ENCODE peak calls at places on chromosomes 3 and 15, in eight cellular contexts. One of them, this sample, is unnamed.

GRCh38 chr3:143885803-143886427 is 37.6 kb upstream of the SLC9A9 start:
- DNase-seq in tibial artery: no peak
- DNase-seq in A673: peak; percentile 70
- DNase-seq in hepatocyte: peak; percentile 41
- DNase-seq in heart left ventricle: no peak
- DNase-seq in neural progenitor cell: peak; percentile 53
- DNase-seq in adipocyte: peak; percentile 54
- DNase-seq in testis: peak; percentile 43
- DNase-seq in this sample: no peak

GRCh38 chr3:158659454-158660237 is 12.8 kb downstream of the LXN start:
- DNase-seq in tibial artery: peak; percentile 67
- DNase-seq in A673: peak; percentile 76
- DNase-seq in hepatocyte: peak; percentile 78
- DNase-seq in heart left ventricle: peak; percentile 37
- DNase-seq in neural progenitor cell: peak; percentile 66
- DNase-seq in adipocyte: peak; percentile 90
- DNase-seq in testis: peak; percentile 72
- DNase-seq in this sample: no peak

GRCh38 chr15:59543721-59544547 is 67.6 kb upstream of the GCNT3 start:
- DNase-seq in tibial artery: no peak
- DNase-seq in A673: no peak
- DNase-seq in hepatocyte: no peak
- DNase-seq in heart left ventricle: no peak
- DNase-seq in neural progenitor cell: no peak
- DNase-seq in adipocyte: no peak
- DNase-seq in testis: no peak
- DNase-seq in this sample: no peak

GRCh38 chr3:42129014-42129953 is 38.1 kb downstream of the TRAK1 start:
- DNase-seq in tibial artery: no peak
- DNase-seq in A673: no peak
- DNase-seq in hepatocyte: peak; percentile 50
- DNase-seq in heart left ventricle: no peak
- DNase-seq in neural progenitor cell: no peak
- DNase-seq in adipocyte: no peak
- DNase-seq in testis: no peak
- DNase-seq in this sample: no peak

GRCh38 chr3:63656791-63657190 is 4.3 kb downstream of the SNTN start:
- DNase-seq in tibial artery: no peak
- DNase-seq in A673: no peak
- DNase-seq in hepatocyte: no peak
- DNase-seq in heart left ventricle: no peak
- DNase-seq in neural progenitor cell: no peak
- DNase-seq in adipocyte: peak; percentile 25
- DNase-seq in testis: no peak
- DNase-seq in this sample: peak; percentile 25

GRCh38 chr3:17491601-17492000 is 250.8 kb downstream of the TBC1D5 start:
- DNase-seq in tibial artery: no peak
- DNase-seq in A673: no peak
- DNase-seq in hepatocyte: no peak
- DNase-seq in heart left ventricle: no peak
- DNase-seq in neural progenitor cell: no peak
- DNase-seq in adipocyte: peak; percentile 65
- DNase-seq in testis: no peak
- DNase-seq in this sample: no peak

GRCh38 chr3:152718810-152719209 is 116.1 kb upstream of the P2RY1 start:
- DNase-seq in tibial artery: no peak
- DNase-seq in A673: peak; percentile 21
- DNase-seq in hepatocyte: peak; percentile 13
- DNase-seq in heart left ventricle: no peak
- DNase-seq in neural progenitor cell: no peak
- DNase-seq in adipocyte: no peak
- DNase-seq in testis: no peak
- DNase-seq in this sample: no peak

GRCh38 chr3:171317133-171317532 is 143.1 kb downstream of the TNIK start:
- DNase-seq in tibial artery: no peak
- DNase-seq in A673: peak; percentile 4
- DNase-seq in hepatocyte: no peak
- DNase-seq in heart left ventricle: peak; percentile 83
- DNase-seq in neural progenitor cell: no peak
- DNase-seq in adipocyte: no peak
- DNase-seq in testis: peak; percentile 74
- DNase-seq in this sample: no peak

GRCh38 chr3:3699407-3699806 is 99.8 kb upstream of the LRRN1 start:
- DNase-seq in tibial artery: no peak
- DNase-seq in A673: no peak
- DNase-seq in hepatocyte: no peak
- DNase-seq in heart left ventricle: no peak
- DNase-seq in neural progenitor cell: no peak
- DNase-seq in adipocyte: no peak
- DNase-seq in testis: no peak
- DNase-seq in this sample: no peak

GRCh38 chr15:43134157-43134637 is 811 bp downstream of the TMEM62 start:
- DNase-seq in tibial artery: no peak
- DNase-seq in A673: no peak
- DNase-seq in hepatocyte: no peak
- DNase-seq in heart left ventricle: no peak
- DNase-seq in neural progenitor cell: peak; percentile 22
- DNase-seq in adipocyte: peak; percentile 8
- DNase-seq in testis: no peak
- DNase-seq in this sample: no peak

GRCh38 chr3:105715372-105715771 is 153.4 kb downstream of the CBLB start:
- DNase-seq in tibial artery: no peak
- DNase-seq in A673: peak; percentile 39
- DNase-seq in hepatocyte: no peak
- DNase-seq in heart left ventricle: no peak
- DNase-seq in neural progenitor cell: no peak
- DNase-seq in adipocyte: peak; percentile 66
- DNase-seq in testis: no peak
- DNase-seq in this sample: peak; percentile 80

DNA sequence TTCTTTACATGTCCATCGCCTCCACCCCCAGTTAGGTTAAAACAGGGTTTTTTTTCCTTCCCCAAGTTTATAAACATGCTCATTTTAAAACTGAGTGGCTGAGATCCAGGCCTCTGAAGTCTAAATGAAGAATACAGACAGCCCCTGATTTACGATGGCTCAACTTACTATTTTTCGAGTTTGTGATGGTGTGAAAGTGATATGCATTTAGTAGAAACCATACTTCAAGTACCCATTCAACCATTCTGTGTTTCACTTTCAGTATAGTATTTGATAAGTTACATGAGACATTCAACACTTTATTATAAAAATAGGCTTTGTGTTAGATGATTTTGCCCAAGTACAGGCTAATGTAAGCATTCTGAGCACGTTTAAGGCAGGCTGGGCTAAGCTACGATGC is 30.5 kb upstream of the GNB5 start:
- DNase-seq in tibial artery: no peak
- DNase-seq in A673: no peak
- DNase-seq in hepatocyte: no peak
- DNase-seq in heart left ventricle: no peak
- DNase-seq in neural progenitor cell: no peak
- DNase-seq in adipocyte: no peak
- DNase-seq in testis: no peak
- DNase-seq in this sample: no peak
- H3K4me1 ChIP-seq in tibial artery: no peaks in the 10 kb centered on the region
- H3K4me1 ChIP-seq in A673: no peaks in the 10 kb centered on the region
- H3K4me1 ChIP-seq in hepatocyte: no peaks in the 10 kb centered on the region
- H3K4me1 ChIP-seq in heart left ventricle: no peaks in the 10 kb centered on the region
- H3K4me1 ChIP-seq in neural progenitor cell: no peaks in the 10 kb centered on the region
- H3K4me1 ChIP-seq in adipocyte: no peaks in the 10 kb centered on the region
- H3K4me1 ChIP-seq in testis: no peaks in the 10 kb centered on the region
- H3K4me1 ChIP-seq in this sample: no peaks in the 10 kb centered on the region

GRCh38 chr3:13071695-13072094 is 1.5 kb downstream of the IQSEC1 start:
- DNase-seq in tibial artery: no peak
- DNase-seq in A673: no peak
- DNase-seq in hepatocyte: no peak
- DNase-seq in heart left ventricle: no peak
- DNase-seq in neural progenitor cell: no peak
- DNase-seq in adipocyte: no peak
- DNase-seq in testis: no peak
- DNase-seq in this sample: no peak
- H3K4me1 ChIP-seq in tibial artery: peaks cover 29% of the 10 kb centered on the region
- H3K4me1 ChIP-seq in A673: no peaks in the 10 kb centered on the region
- H3K4me1 ChIP-seq in hepatocyte: no peaks in the 10 kb centered on the region
- H3K4me1 ChIP-seq in heart left ventricle: peaks cover 9% of the 10 kb centered on the region
- H3K4me1 ChIP-seq in neural progenitor cell: peaks cover 19% of the 10 kb centered on the region
- H3K4me1 ChIP-seq in adipocyte: peaks cover 4% of the 10 kb centered on the region
- H3K4me1 ChIP-seq in testis: peaks cover 11% of the 10 kb centered on the region
- H3K4me1 ChIP-seq in this sample: peaks cover 4% of the 10 kb centered on the region

DNA sequence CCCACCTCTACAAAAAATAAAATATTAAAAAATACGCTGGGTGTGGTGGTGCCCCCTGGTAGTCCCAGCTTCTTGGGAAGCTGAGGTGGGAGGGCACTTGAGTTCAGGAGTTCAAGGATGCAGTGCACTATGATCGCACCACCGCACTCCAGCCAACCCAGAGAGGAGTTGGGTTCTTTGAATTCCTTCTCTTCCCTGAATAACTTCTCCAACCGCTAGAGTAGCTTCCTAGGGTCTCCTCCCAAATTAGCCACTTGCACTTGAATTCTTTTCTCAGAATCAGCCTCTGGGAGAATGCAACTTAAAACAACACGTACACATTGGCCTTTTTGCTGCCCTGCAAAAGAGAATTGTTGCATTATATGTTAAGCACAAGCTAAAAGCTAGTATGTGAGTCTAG is 272.5 kb downstream of the ABHD5 start:
- DNase-seq in tibial artery: no peak
- DNase-seq in A673: no peak
- DNase-seq in hepatocyte: no peak
- DNase-seq in heart left ventricle: no peak
- DNase-seq in neural progenitor cell: no peak
- DNase-seq in adipocyte: no peak
- DNase-seq in testis: no peak
- DNase-seq in this sample: no peak
- H3K4me1 ChIP-seq in tibial artery: no peaks in the 10 kb centered on the region
- H3K4me1 ChIP-seq in A673: no peaks in the 10 kb centered on the region
- H3K4me1 ChIP-seq in hepatocyte: no peaks in the 10 kb centered on the region
- H3K4me1 ChIP-seq in heart left ventricle: no peaks in the 10 kb centered on the region
- H3K4me1 ChIP-seq in neural progenitor cell: peaks cover 15% of the 10 kb centered on the region
- H3K4me1 ChIP-seq in adipocyte: no peaks in the 10 kb centered on the region
- H3K4me1 ChIP-seq in testis: no peaks in the 10 kb centered on the region
- H3K4me1 ChIP-seq in this sample: no peaks in the 10 kb centered on the region

DNA sequence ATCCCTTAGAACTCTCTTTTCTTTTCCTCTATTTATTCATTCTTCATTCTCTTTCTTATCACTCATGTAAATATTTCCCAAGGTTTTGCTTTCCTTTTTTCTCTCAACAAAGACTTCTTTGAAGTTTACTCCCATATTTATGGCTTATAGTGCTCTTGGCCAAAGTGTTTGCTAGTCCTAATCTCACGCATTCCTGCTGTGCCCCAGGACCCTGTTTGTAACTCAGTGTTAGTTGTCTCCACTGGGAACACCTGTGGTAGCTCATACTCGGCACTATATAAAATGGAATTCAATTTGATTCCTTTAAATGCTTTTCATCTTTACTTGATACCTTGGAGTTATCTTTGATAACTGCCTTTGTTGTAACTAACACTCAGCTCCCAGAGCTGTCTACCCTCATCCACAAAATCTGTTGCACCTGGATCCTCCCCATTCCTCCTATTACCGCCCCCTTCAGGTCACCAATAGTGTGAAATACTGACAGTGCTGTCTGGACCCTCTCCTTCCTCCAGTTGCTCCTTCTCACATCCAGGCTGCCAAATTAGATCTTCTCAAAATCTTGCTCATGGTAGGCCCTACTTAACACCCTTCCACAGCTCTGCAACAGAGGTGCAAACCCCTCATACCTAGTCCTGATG is 76.8 kb downstream of the TIGIT start:
- DNase-seq in tibial artery: no peak
- DNase-seq in A673: no peak
- DNase-seq in hepatocyte: no peak
- DNase-seq in heart left ventricle: no peak
- DNase-seq in neural progenitor cell: peak; percentile 26
- DNase-seq in adipocyte: no peak
- DNase-seq in testis: no peak
- DNase-seq in this sample: no peak
- H3K4me1 ChIP-seq in tibial artery: peaks cover 15% of the 10 kb centered on the region
- H3K4me1 ChIP-seq in A673: peaks cover 33% of the 10 kb centered on the region
- H3K4me1 ChIP-seq in hepatocyte: no peaks in the 10 kb centered on the region
- H3K4me1 ChIP-seq in heart left ventricle: peaks cover 4% of the 10 kb centered on the region
- H3K4me1 ChIP-seq in neural progenitor cell: peaks cover 5% of the 10 kb centered on the region
- H3K4me1 ChIP-seq in adipocyte: peaks cover 6% of the 10 kb centered on the region
- H3K4me1 ChIP-seq in testis: peaks cover 36% of the 10 kb centered on the region
- H3K4me1 ChIP-seq in this sample: no peaks in the 10 kb centered on the region

GRCh38 chr3:59663076-59663850 is 613.4 kb upstream of the CFAP20DC start:
- DNase-seq in tibial artery: no peak
- DNase-seq in A673: no peak
- DNase-seq in hepatocyte: no peak
- DNase-seq in heart left ventricle: no peak
- DNase-seq in neural progenitor cell: no peak
- DNase-seq in adipocyte: no peak
- DNase-seq in testis: no peak
- DNase-seq in this sample: no peak

GRCh38 chr3:59659755-59660154 is 609.9 kb upstream of the CFAP20DC start:
- DNase-seq in tibial artery: no peak
- DNase-seq in A673: no peak
- DNase-seq in hepatocyte: no peak
- DNase-seq in heart left ventricle: no peak
- DNase-seq in neural progenitor cell: no peak
- DNase-seq in adipocyte: no peak
- DNase-seq in testis: no peak
- DNase-seq in this sample: no peak

GRCh38 chr3:59660852-59661624 is 611.2 kb upstream of the CFAP20DC start:
- DNase-seq in tibial artery: no peak
- DNase-seq in A673: no peak
- DNase-seq in hepatocyte: no peak
- DNase-seq in heart left ventricle: no peak
- DNase-seq in neural progenitor cell: no peak
- DNase-seq in adipocyte: peak; percentile 67
- DNase-seq in testis: no peak
- DNase-seq in this sample: no peak

GRCh38 chr3:59658236-59658635 is 608.4 kb upstream of the CFAP20DC start:
- DNase-seq in tibial artery: no peak
- DNase-seq in A673: no peak
- DNase-seq in hepatocyte: peak; percentile 20
- DNase-seq in heart left ventricle: no peak
- DNase-seq in neural progenitor cell: no peak
- DNase-seq in adipocyte: no peak
- DNase-seq in testis: peak; percentile 27
- DNase-seq in this sample: peak; percentile 58

GRCh38 chr3:59660376-59660775 is 610.6 kb upstream of the CFAP20DC start:
- DNase-seq in tibial artery: no peak
- DNase-seq in A673: no peak
- DNase-seq in hepatocyte: peak; percentile 16
- DNase-seq in heart left ventricle: no peak
- DNase-seq in neural progenitor cell: no peak
- DNase-seq in adipocyte: peak; percentile 49
- DNase-seq in testis: no peak
- DNase-seq in this sample: no peak
- H3K4me1 ChIP-seq in tibial artery: peaks cover 34% of the 10 kb centered on the region
- H3K4me1 ChIP-seq in A673: no peaks in the 10 kb centered on the region
- H3K4me1 ChIP-seq in hepatocyte: peaks cover 37% of the 10 kb centered on the region
- H3K4me1 ChIP-seq in heart left ventricle: no peaks in the 10 kb centered on the region
- H3K4me1 ChIP-seq in neural progenitor cell: peaks cover 1% of the 10 kb centered on the region
- H3K4me1 ChIP-seq in adipocyte: peaks cover 32% of the 10 kb centered on the region
- H3K4me1 ChIP-seq in testis: no peaks in the 10 kb centered on the region
- H3K4me1 ChIP-seq in this sample: peaks cover 19% of the 10 kb centered on the region

GRCh38 chr3:97744289-97744688 is 20.3 kb upstream of the ARL6 start:
- DNase-seq in tibial artery: no peak
- DNase-seq in A673: no peak
- DNase-seq in hepatocyte: no peak
- DNase-seq in heart left ventricle: no peak
- DNase-seq in neural progenitor cell: no peak
- DNase-seq in adipocyte: no peak
- DNase-seq in testis: no peak
- DNase-seq in this sample: no peak
- H3K4me1 ChIP-seq in tibial artery: no peaks in the 10 kb centered on the region
- H3K4me1 ChIP-seq in A673: no peaks in the 10 kb centered on the region
- H3K4me1 ChIP-seq in hepatocyte: no peaks in the 10 kb centered on the region
- H3K4me1 ChIP-seq in heart left ventricle: no peaks in the 10 kb centered on the region
- H3K4me1 ChIP-seq in neural progenitor cell: peaks cover 9% of the 10 kb centered on the region
- H3K4me1 ChIP-seq in adipocyte: no peaks in the 10 kb centered on the region
- H3K4me1 ChIP-seq in testis: no peaks in the 10 kb centered on the region
- H3K4me1 ChIP-seq in this sample: no peaks in the 10 kb centered on the region

GRCh38 chr15:25846377-25846776 is 16.8 kb downstream of the ATP10A start:
- DNase-seq in tibial artery: no peak
- DNase-seq in A673: no peak
- DNase-seq in hepatocyte: no peak
- DNase-seq in heart left ventricle: no peak
- DNase-seq in neural progenitor cell: no peak
- DNase-seq in adipocyte: no peak
- DNase-seq in testis: no peak
- DNase-seq in this sample: no peak
- H3K4me1 ChIP-seq in tibial artery: peaks cover 83% of the 10 kb centered on the region
- H3K4me1 ChIP-seq in A673: no peaks in the 10 kb centered on the region
- H3K4me1 ChIP-seq in hepatocyte: peaks cover 20% of the 10 kb centered on the region
- H3K4me1 ChIP-seq in heart left ventricle: no peaks in the 10 kb centered on the region
- H3K4me1 ChIP-seq in neural progenitor cell: peaks cover 19% of the 10 kb centered on the region
- H3K4me1 ChIP-seq in adipocyte: peaks cover 19% of the 10 kb centered on the region
- H3K4me1 ChIP-seq in testis: peaks cover 3% of the 10 kb centered on the region
- H3K4me1 ChIP-seq in this sample: peaks cover 23% of the 10 kb centered on the region

This sample was measured in osteoblast.